ENCODE peak calls at places on chromosomes 12 and 14, in five cellular contexts. One of them, this sample, is unnamed.

GRCh38 chr14:31902915-31903646 is 174.0 kb upstream of the ARHGAP5 start:
- DNase-seq in AG09319: no peak
- DNase-seq in heart left ventricle: no peak
- DNase-seq in endodermal cell: no peak
- DNase-seq in fibroblast of the aortic adventitia: no peak
- DNase-seq in this sample: no peak

GRCh38 chr14:82388488-82388887 is 854.8 kb upstream of the SEL1L start:
- DNase-seq in fibroblast of the aortic adventitia: no peak
- DNase-seq in endodermal cell: no peak
- DNase-seq in heart left ventricle: no peak
- DNase-seq in AG09319: no peak
- DNase-seq in this sample: no peak

GRCh38 chr14:68232643-68233055 is 413.1 kb downstream of the RAD51B start:
- DNase-seq in AG09319: peak; percentile 87
- DNase-seq in fibroblast of the aortic adventitia: peak; percentile 100
- DNase-seq in endodermal cell: no peak
- DNase-seq in heart left ventricle: peak; percentile 65
- DNase-seq in this sample: peak; percentile 99

GRCh38 chr14:35883677-35884293 is 57.6 kb downstream of the BRMS1L start:
- DNase-seq in fibroblast of the aortic adventitia: peak; percentile 40
- DNase-seq in heart left ventricle: no peak
- DNase-seq in endodermal cell: peak; percentile 59
- DNase-seq in AG09319: no peak
- DNase-seq in this sample: peak; percentile 37

GRCh38 chr14:20657216-20658211 is 16.0 kb upstream of the OR6S1 start:
- DNase-seq in fibroblast of the aortic adventitia: no peak
- DNase-seq in endodermal cell: peak; percentile 96
- DNase-seq in AG09319: no peak
- DNase-seq in heart left ventricle: no peak
- DNase-seq in this sample: no peak

GRCh38 chr12:92581579-92581978 is 121.2 kb upstream of the PLEKHG7 start:
- DNase-seq in heart left ventricle: no peak
- DNase-seq in AG09319: no peak
- DNase-seq in endodermal cell: no peak
- DNase-seq in fibroblast of the aortic adventitia: no peak
- DNase-seq in this sample: no peak

GRCh38 chr14:99655521-99655920 is 10.6 kb downstream of the HHIPL1 start:
- DNase-seq in heart left ventricle: no peak
- DNase-seq in AG09319: no peak
- DNase-seq in fibroblast of the aortic adventitia: peak; percentile 48
- DNase-seq in endodermal cell: no peak
- DNase-seq in this sample: no peak

GRCh38 chr14:69658664-69659261 is 47.4 kb downstream of the SUSD6 start:
- DNase-seq in heart left ventricle: no peak
- DNase-seq in endodermal cell: no peak
- DNase-seq in AG09319: no peak
- DNase-seq in fibroblast of the aortic adventitia: no peak
- DNase-seq in this sample: peak; percentile 50

GRCh38 chr14:106875503-106875902 is 1349.1 kb downstream of the TMEM121 start:
- DNase-seq in AG09319: no peak
- DNase-seq in fibroblast of the aortic adventitia: no peak
- DNase-seq in heart left ventricle: no peak
- DNase-seq in endodermal cell: no peak
- DNase-seq in this sample: no peak

GRCh38 chr14:97380539-97380941 is 583.4 kb downstream of the VRK1 start:
- DNase-seq in heart left ventricle: no peak
- DNase-seq in AG09319: no peak
- DNase-seq in endodermal cell: peak; percentile 65
- DNase-seq in fibroblast of the aortic adventitia: no peak
- DNase-seq in this sample: no peak

GRCh38 chr12:32290411-32290810 is 108.9 kb upstream of the FGD4 start:
- DNase-seq in endodermal cell: no peak
- DNase-seq in heart left ventricle: no peak
- DNase-seq in AG09319: peak; percentile 16
- DNase-seq in fibroblast of the aortic adventitia: peak; percentile 42
- DNase-seq in this sample: peak; percentile 24

GRCh38 chr12:69389836-69390235 is 30.3 kb downstream of the YEATS4 start:
- DNase-seq in fibroblast of the aortic adventitia: peak; percentile 79
- DNase-seq in AG09319: no peak
- DNase-seq in heart left ventricle: no peak
- DNase-seq in endodermal cell: no peak
- DNase-seq in this sample: peak; percentile 49

GRCh38 chr12:106427917-106428316 is 70.4 kb downstream of the POLR3B start:
- DNase-seq in AG09319: no peak
- DNase-seq in endodermal cell: no peak
- DNase-seq in fibroblast of the aortic adventitia: no peak
- DNase-seq in heart left ventricle: no peak
- DNase-seq in this sample: no peak

GRCh38 chr14:24194186-24194872 is 912 bp downstream of the TM9SF1 start:
- DNase-seq in endodermal cell: no peak
- DNase-seq in heart left ventricle: no peak
- DNase-seq in fibroblast of the aortic adventitia: no peak
- DNase-seq in AG09319: no peak
- DNase-seq in this sample: no peak

GRCh38 chr14:32345311-32345771 is 16.2 kb downstream of the AKAP6 start:
- DNase-seq in heart left ventricle: no peak
- DNase-seq in AG09319: no peak
- DNase-seq in endodermal cell: no peak
- DNase-seq in fibroblast of the aortic adventitia: peak; percentile 40
- DNase-seq in this sample: peak; percentile 22

GRCh38 chr12:44381341-44381740 is 494.8 kb downstream of the NELL2 start:
- DNase-seq in heart left ventricle: no peak
- DNase-seq in fibroblast of the aortic adventitia: no peak
- DNase-seq in AG09319: no peak
- DNase-seq in endodermal cell: no peak
- DNase-seq in this sample: no peak

GRCh38 chr12:47554046-47554653 is 151.7 kb downstream of the RPAP3 start:
- DNase-seq in fibroblast of the aortic adventitia: no peak
- DNase-seq in AG09319: no peak
- DNase-seq in heart left ventricle: no peak
- DNase-seq in endodermal cell: no peak
- DNase-seq in this sample: no peak

GRCh38 chr14:100341301-100342031 is 18.3 kb downstream of the SLC25A47 start:
- DNase-seq in fibroblast of the aortic adventitia: peak; percentile 87
- DNase-seq in heart left ventricle: peak; percentile 48
- DNase-seq in AG09319: peak; percentile 34
- DNase-seq in endodermal cell: no peak
- DNase-seq in this sample: peak; percentile 76

GRCh38 chr12:31444801-31445200 is 118.9 kb upstream of the SINHCAF start:
- DNase-seq in heart left ventricle: no peak
- DNase-seq in AG09319: no peak
- DNase-seq in endodermal cell: no peak
- DNase-seq in fibroblast of the aortic adventitia: no peak
- DNase-seq in this sample: no peak

GRCh38 chr14:69643430-69644200 is 32.2 kb downstream of the SUSD6 start:
- DNase-seq in endodermal cell: no peak
- DNase-seq in heart left ventricle: peak; percentile 51
- DNase-seq in AG09319: no peak
- DNase-seq in fibroblast of the aortic adventitia: peak; percentile 42
- DNase-seq in this sample: peak; percentile 77

GRCh38 chr12:106107566-106107965 is 31.2 kb downstream of the NUAK1 start:
- DNase-seq in fibroblast of the aortic adventitia: no peak
- DNase-seq in AG09319: no peak
- DNase-seq in heart left ventricle: no peak
- DNase-seq in endodermal cell: no peak
- DNase-seq in this sample: peak; percentile 54

GRCh38 chr12:120206228-120206627 is 5.3 kb upstream of the RPLP0 start:
- DNase-seq in endodermal cell: no peak
- DNase-seq in heart left ventricle: no peak
- DNase-seq in AG09319: no peak
- DNase-seq in fibroblast of the aortic adventitia: no peak
- DNase-seq in this sample: no peak

GRCh38 chr12:75908961-75909699 is 122.4 kb downstream of the PHLDA1 start:
- DNase-seq in endodermal cell: no peak
- DNase-seq in AG09319: peak; percentile 63
- DNase-seq in fibroblast of the aortic adventitia: peak; percentile 94
- DNase-seq in heart left ventricle: peak; percentile 80
- DNase-seq in this sample: peak; percentile 95

GRCh38 chr14:87049886-87050820 is 942.8 kb downstream of the GALC start:
- DNase-seq in heart left ventricle: no peak
- DNase-seq in endodermal cell: peak; percentile 84
- DNase-seq in AG09319: no peak
- DNase-seq in fibroblast of the aortic adventitia: peak; percentile 54
- DNase-seq in this sample: peak; percentile 7

GRCh38 chr12:74641262-74641661 is 103.6 kb downstream of the ATXN7L3B start:
- DNase-seq in AG09319: no peak
- DNase-seq in endodermal cell: no peak
- DNase-seq in fibroblast of the aortic adventitia: no peak
- DNase-seq in heart left ventricle: no peak
- DNase-seq in this sample: no peak

GRCh38 chr12:64672925-64673409 is 62.7 kb downstream of the RASSF3 start:
- DNase-seq in endodermal cell: no peak
- DNase-seq in AG09319: no peak
- DNase-seq in fibroblast of the aortic adventitia: peak; percentile 30
- DNase-seq in heart left ventricle: peak; percentile 64
- DNase-seq in this sample: peak; percentile 29

GRCh38 chr12:132475304-132476037 is 14.5 kb upstream of the FBRSL1 start:
- DNase-seq in AG09319: no peak
- DNase-seq in endodermal cell: no peak
- DNase-seq in heart left ventricle: no peak
- DNase-seq in fibroblast of the aortic adventitia: no peak
- DNase-seq in this sample: no peak

GRCh38 chr12:13038491-13039161 is 5.6 kb upstream of the FAM234B start:
- DNase-seq in endodermal cell: no peak
- DNase-seq in heart left ventricle: no peak
- DNase-seq in fibroblast of the aortic adventitia: peak; percentile 87
- DNase-seq in AG09319: peak; percentile 23
- DNase-seq in this sample: peak; percentile 74

DNA sequence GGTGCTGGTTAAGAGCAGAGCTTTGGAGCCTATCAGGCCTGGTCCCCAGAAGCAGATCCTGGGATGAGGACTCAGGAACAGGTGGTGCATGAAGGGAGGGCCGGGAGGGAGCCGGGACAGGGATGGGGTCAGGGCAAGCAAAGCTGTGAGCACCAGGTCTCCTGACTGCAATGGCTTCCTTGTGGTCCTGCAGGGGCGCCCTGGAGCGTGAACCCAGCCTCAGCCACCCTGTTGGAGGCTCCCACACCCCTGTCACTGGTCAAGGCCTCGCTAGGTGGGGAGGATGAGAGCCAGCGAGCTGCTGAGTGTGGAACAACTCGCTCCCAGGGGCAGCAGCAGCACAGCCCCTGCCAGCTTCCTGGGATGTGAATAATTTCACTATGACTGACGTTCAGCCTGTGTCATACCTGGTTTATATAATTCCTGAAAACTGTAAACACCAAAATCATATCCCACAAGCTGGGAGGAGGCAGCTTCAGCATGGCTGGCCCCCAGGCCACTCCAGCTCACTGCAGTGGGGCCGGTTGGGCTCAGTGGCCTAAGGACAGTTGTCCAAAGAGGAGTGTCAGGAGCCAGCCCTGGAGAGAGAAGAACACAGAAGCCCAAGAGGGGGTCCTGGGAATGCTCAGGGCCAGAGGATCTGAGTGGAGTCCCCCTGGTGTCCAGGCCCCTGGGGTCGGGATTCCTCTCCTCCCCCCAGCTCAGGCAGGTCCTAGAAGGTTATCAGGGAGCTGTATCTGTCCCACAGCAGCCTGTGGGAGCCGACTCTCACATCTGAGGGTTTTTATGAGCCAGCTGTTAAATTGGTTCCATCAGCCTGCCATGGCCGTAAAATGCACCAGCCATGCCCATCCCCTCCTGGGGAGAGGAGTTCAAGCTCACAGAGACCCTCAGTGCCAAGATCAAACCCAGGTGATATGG is 272.9 kb downstream of the ADGRD1 start:
- DNase-seq in AG09319: no peak
- DNase-seq in endodermal cell: peak; percentile 79
- DNase-seq in fibroblast of the aortic adventitia: no peak
- DNase-seq in heart left ventricle: no peak
- DNase-seq in this sample: no peak
- TF ChIP-seq CTCF in AG09319: no peak
- TF ChIP-seq CTCF in endodermal cell: peak; percentile 30
- TF ChIP-seq CTCF in fibroblast of the aortic adventitia: no peak
- TF ChIP-seq CTCF in heart left ventricle: no peak
- TF ChIP-seq CTCF in this sample: no peak

GRCh38 chr12:57097554-57097835 is 8.6 kb downstream of the NAB2 start:
- DNase-seq in heart left ventricle: no peak
- DNase-seq in endodermal cell: no peak
- DNase-seq in fibroblast of the aortic adventitia: no peak
- DNase-seq in AG09319: no peak
- DNase-seq in this sample: no peak
- TF ChIP-seq CTCF in heart left ventricle: no peak
- TF ChIP-seq CTCF in endodermal cell: no peak
- TF ChIP-seq CTCF in fibroblast of the aortic adventitia: no peak
- TF ChIP-seq CTCF in AG09319: no peak
- TF ChIP-seq CTCF in this sample: no peak

GRCh38 chr12:2535583-2536187 is 259.1 kb upstream of the FKBP4 start:
- DNase-seq in fibroblast of the aortic adventitia: no peak
- DNase-seq in AG09319: no peak
- DNase-seq in endodermal cell: no peak
- DNase-seq in heart left ventricle: no peak
- DNase-seq in this sample: peak; percentile 3
- TF ChIP-seq CTCF in fibroblast of the aortic adventitia: no peak
- TF ChIP-seq CTCF in AG09319: no peak
- TF ChIP-seq CTCF in endodermal cell: no peak
- TF ChIP-seq CTCF in heart left ventricle: no peak
- TF ChIP-seq CTCF in this sample: no peak

GRCh38 chr12:57278465-57279453 is 27.8 kb upstream of the STAC3 start:
- DNase-seq in fibroblast of the aortic adventitia: no peak
- DNase-seq in endodermal cell: no peak
- DNase-seq in AG09319: no peak
- DNase-seq in heart left ventricle: no peak
- DNase-seq in this sample: no peak

GRCh38 chr12:57272337-57273151 is 21.6 kb upstream of the STAC3 start:
- DNase-seq in endodermal cell: peak; percentile 67
- DNase-seq in fibroblast of the aortic adventitia: no peak
- DNase-seq in heart left ventricle: peak; percentile 32
- DNase-seq in AG09319: no peak
- DNase-seq in this sample: peak; percentile 13

GRCh38 chr12:57273516-57273915 is 22.5 kb upstream of the STAC3 start:
- DNase-seq in fibroblast of the aortic adventitia: no peak
- DNase-seq in heart left ventricle: no peak
- DNase-seq in endodermal cell: no peak
- DNase-seq in AG09319: no peak
- DNase-seq in this sample: no peak

GRCh38 chr12:57280234-57281062 is 29.5 kb upstream of the STAC3 start:
- DNase-seq in fibroblast of the aortic adventitia: peak; percentile 93
- DNase-seq in AG09319: peak; percentile 58
- DNase-seq in endodermal cell: peak; percentile 81
- DNase-seq in heart left ventricle: no peak
- DNase-seq in this sample: peak; percentile 91

DNA sequence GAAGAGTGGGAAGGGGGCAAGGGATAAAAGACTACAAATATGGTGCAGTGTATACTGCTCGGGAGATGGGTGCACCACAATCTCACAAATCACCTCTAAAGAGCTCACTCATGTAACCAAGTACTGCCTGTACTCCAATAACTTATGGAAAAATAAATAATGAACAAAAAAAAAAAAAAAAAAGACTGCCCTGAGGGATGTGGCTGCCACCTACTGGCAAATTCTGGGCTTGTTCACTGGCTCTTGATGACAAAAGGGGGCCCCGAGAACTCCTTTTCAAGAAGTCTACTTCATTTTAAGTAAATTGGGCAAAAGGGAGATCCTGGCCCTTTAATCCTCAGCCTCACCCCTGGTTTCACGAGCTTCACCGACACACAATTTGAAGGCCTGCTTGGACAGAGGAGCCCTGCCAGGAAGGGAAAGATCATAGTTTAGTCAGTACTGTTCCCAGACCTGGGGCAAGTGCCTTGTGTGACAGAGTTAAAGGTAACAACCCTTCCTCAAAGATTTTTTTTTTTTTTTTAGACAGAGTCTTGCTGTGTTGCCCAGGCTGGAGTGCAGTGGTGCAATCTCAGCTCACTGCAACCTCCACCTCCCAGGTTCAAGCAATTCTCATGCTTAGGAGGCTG is 26.1 kb upstream of the STAC3 start:
- DNase-seq in fibroblast of the aortic adventitia: peak; percentile 40
- DNase-seq in endodermal cell: peak; percentile 87
- DNase-seq in AG09319: no peak
- DNase-seq in heart left ventricle: no peak
- DNase-seq in this sample: peak; percentile 21
- TF ChIP-seq CTCF in fibroblast of the aortic adventitia: peak; percentile 56
- TF ChIP-seq CTCF in endodermal cell: peak; percentile 75
- TF ChIP-seq CTCF in AG09319: peak; percentile 44
- TF ChIP-seq CTCF in heart left ventricle: peak; percentile 53
- TF ChIP-seq CTCF in this sample: peak; percentile 59

This sample was measured in astrocyte of the spinal cord.